ENCODE peak calls at places on chromosomes 11 and 22, in four cellular contexts. One of them, this sample, is unnamed.

GRCh38 chr22:19754701-19755144 is 5.9 kb upstream of the TBX1 start:
- DNase-seq in HCT116: no peak
- DNase-seq in H1: peak
- DNase-seq in HepG2: no peak
- DNase-seq in this sample: no peak

GRCh38 chr11:7341551-7341950 is 89.8 kb downstream of the SYT9 start:
- DNase-seq in HCT116: no peak
- DNase-seq in H1: no peak
- DNase-seq in HepG2: no peak
- DNase-seq in this sample: no peak

GRCh38 chr11:60251485-60252207 is 8.7 kb upstream of the MS4A4E start:
- DNase-seq in HCT116: peak
- DNase-seq in H1: no peak
- DNase-seq in HepG2: peak
- DNase-seq in this sample: peak

GRCh38 chr22:32052259-32052658 is 9.2 kb downstream of the SLC5A1 start:
- DNase-seq in HCT116: no peak
- DNase-seq in H1: no peak
- DNase-seq in HepG2: no peak
- DNase-seq in this sample: no peak

GRCh38 chr11:120214581-120214980 is 3.7 kb downstream of the OAF start:
- DNase-seq in HCT116: no peak
- DNase-seq in H1: no peak
- DNase-seq in HepG2: no peak
- DNase-seq in this sample: no peak

GRCh38 chr11:122439911-122440782 is 215.4 kb upstream of the UBASH3B start:
- DNase-seq in HCT116: no peak
- DNase-seq in H1: peak
- DNase-seq in HepG2: peak
- DNase-seq in this sample: no peak

GRCh38 chr11:5297671-5298070 is 4.1 kb downstream of the OR51B4 start:
- DNase-seq in HCT116: no peak
- DNase-seq in H1: no peak
- DNase-seq in HepG2: no peak
- DNase-seq in this sample: no peak

GRCh38 chr11:110431212-110432073 is 1.7 kb downstream of the FDX1 start:
- DNase-seq in HCT116: no peak
- DNase-seq in H1: no peak
- DNase-seq in HepG2: no peak
- DNase-seq in this sample: no peak

GRCh38 chr11:45590743-45591142 is 74.7 kb downstream of the CHST1 start:
- DNase-seq in HCT116: no peak
- DNase-seq in H1: no peak
- DNase-seq in HepG2: no peak
- DNase-seq in this sample: no peak

GRCh38 chr11:15136166-15136565 is 21.4 kb downstream of the INSC start:
- DNase-seq in HCT116: no peak
- DNase-seq in H1: no peak
- DNase-seq in HepG2: no peak
- DNase-seq in this sample: no peak

GRCh38 chr22:27274770-27275449 is 526.6 kb downstream of the MN1 start:
- DNase-seq in HCT116: no peak
- DNase-seq in H1: no peak
- DNase-seq in HepG2: no peak
- DNase-seq in this sample: no peak

GRCh38 chr11:19631657-19632325 is 80.8 kb upstream of the NAV2 start:
- DNase-seq in HCT116: no peak
- DNase-seq in H1: no peak
- DNase-seq in HepG2: no peak
- DNase-seq in this sample: no peak

GRCh38 chr22:23207786-23208325 is 27.5 kb downstream of the BCR start:
- DNase-seq in HCT116: no peak
- DNase-seq in H1: no peak
- DNase-seq in HepG2: no peak
- DNase-seq in this sample: peak

GRCh38 chr11:85628771-85629341 is 463 bp downstream of the TMEM126B start:
- DNase-seq in HCT116: no peak
- DNase-seq in H1: no peak
- DNase-seq in HepG2: peak
- DNase-seq in this sample: no peak

GRCh38 chr22:30408388-30409101 is 11.7 kb downstream of the SEC14L2 start:
- DNase-seq in HCT116: no peak
- DNase-seq in H1: no peak
- DNase-seq in HepG2: peak
- DNase-seq in this sample: peak

GRCh38 chr11:110362916-110363574 is 66.6 kb upstream of the RDX start:
- DNase-seq in HCT116: peak
- DNase-seq in H1: no peak
- DNase-seq in HepG2: peak
- DNase-seq in this sample: no peak

GRCh38 chr11:35152575-35152974 is 13.6 kb downstream of the CD44 start:
- DNase-seq in HCT116: no peak
- DNase-seq in H1: no peak
- DNase-seq in HepG2: no peak
- DNase-seq in this sample: no peak

GRCh38 chr22:44304354-44304753 is 8.4 kb downstream of the SHISAL1 start:
- DNase-seq in HCT116: no peak
- DNase-seq in H1: no peak
- DNase-seq in HepG2: no peak
- DNase-seq in this sample: no peak

GRCh38 chr11:115298613-115299012 is 205.6 kb downstream of the CADM1 start:
- DNase-seq in HCT116: no peak
- DNase-seq in H1: no peak
- DNase-seq in HepG2: no peak
- DNase-seq in this sample: no peak

GRCh38 chr11:27081056-27081455 is 40.4 kb downstream of the BBOX1 start:
- DNase-seq in HCT116: no peak
- DNase-seq in H1: no peak
- DNase-seq in HepG2: no peak
- DNase-seq in this sample: no peak

GRCh38 chr11:5679811-5680210 is 5.1 kb downstream of the TRIM5 start:
- DNase-seq in HCT116: no peak
- DNase-seq in H1: no peak
- DNase-seq in HepG2: no peak
- DNase-seq in this sample: no peak

GRCh38 chr11:134418119-134418840 is 6.2 kb upstream of the B3GAT1 start:
- DNase-seq in HCT116: no peak
- DNase-seq in H1: no peak
- DNase-seq in HepG2: no peak
- DNase-seq in this sample: no peak

GRCh38 chr11:70481625-70482528 is 83.5 kb downstream of the CTTN start:
- DNase-seq in HCT116: peak
- DNase-seq in H1: no peak
- DNase-seq in HepG2: no peak
- DNase-seq in this sample: no peak
- TF ChIP-seq FOSL1 in HCT116: peak
- TF ChIP-seq FOSL1 in H1: no peak
- TF ChIP-seq FOSL1 in HepG2: no peak
- TF ChIP-seq FOSL1 in this sample: peak

GRCh38 chr22:37827056-37827455 is 3.9 kb downstream of the GALR3 start:
- DNase-seq in HCT116: no peak
- DNase-seq in H1: no peak
- DNase-seq in HepG2: no peak
- DNase-seq in this sample: no peak

GRCh38 chr22:37831472-37831871 is 8.3 kb downstream of the GALR3 start:
- DNase-seq in HCT116: no peak
- DNase-seq in H1: no peak
- DNase-seq in HepG2: no peak
- DNase-seq in this sample: no peak

GRCh38 chr22:37832022-37832857 is 9.1 kb downstream of the GALR3 start:
- DNase-seq in HCT116: no peak
- DNase-seq in H1: no peak
- DNase-seq in HepG2: peak
- DNase-seq in this sample: no peak

GRCh38 chr22:37824674-37825641 is 1.8 kb downstream of the GALR3 start:
- DNase-seq in HCT116: no peak
- DNase-seq in H1: peak
- DNase-seq in HepG2: no peak
- DNase-seq in this sample: no peak

GRCh38 chr22:37830093-37830842 is 7.1 kb downstream of the GALR3 start:
- DNase-seq in HCT116: no peak
- DNase-seq in H1: no peak
- DNase-seq in HepG2: no peak
- DNase-seq in this sample: no peak
- TF ChIP-seq FOSL1 in HCT116: no peak
- TF ChIP-seq FOSL1 in H1: no peak
- TF ChIP-seq FOSL1 in HepG2: no peak
- TF ChIP-seq FOSL1 in this sample: no peak

GRCh38 chr11:33059331-33060007 is 20.1 kb downstream of the TCP11L1 start:
- DNase-seq in HCT116: no peak
- DNase-seq in H1: no peak
- DNase-seq in HepG2: no peak
- DNase-seq in this sample: no peak

GRCh38 chr11:33062137-33062536 is 22.8 kb downstream of the TCP11L1 start:
- DNase-seq in HCT116: no peak
- DNase-seq in H1: no peak
- DNase-seq in HepG2: no peak
- DNase-seq in this sample: no peak

GRCh38 chr11:33064033-33064825 is 24.9 kb downstream of the TCP11L1 start:
- DNase-seq in HCT116: no peak
- DNase-seq in H1: no peak
- DNase-seq in HepG2: no peak
- DNase-seq in this sample: no peak

GRCh38 chr11:33063326-33063775 is 24.0 kb downstream of the TCP11L1 start:
- DNase-seq in HCT116: no peak
- DNase-seq in H1: no peak
- DNase-seq in HepG2: no peak
- DNase-seq in this sample: no peak

GRCh38 chr11:33060271-33060670 is 20.9 kb downstream of the TCP11L1 start:
- DNase-seq in HCT116: no peak
- DNase-seq in H1: no peak
- DNase-seq in HepG2: no peak
- DNase-seq in this sample: no peak
- TF ChIP-seq FOSL1 in HCT116: no peak
- TF ChIP-seq FOSL1 in H1: no peak
- TF ChIP-seq FOSL1 in HepG2: no peak
- TF ChIP-seq FOSL1 in this sample: no peak

GRCh38 chr11:47340010-47340409 is 12.5 kb downstream of the MYBPC3 start:
- DNase-seq in HCT116: no peak
- DNase-seq in H1: no peak
- DNase-seq in HepG2: no peak
- DNase-seq in this sample: no peak

GRCh38 chr11:47340980-47341775 is 11.3 kb downstream of the MYBPC3 start:
- DNase-seq in HCT116: no peak
- DNase-seq in H1: no peak
- DNase-seq in HepG2: no peak
- DNase-seq in this sample: no peak

GRCh38 chr11:47338396-47339241 is 13.9 kb downstream of the MYBPC3 start:
- DNase-seq in HCT116: no peak
- DNase-seq in H1: no peak
- DNase-seq in HepG2: no peak
- DNase-seq in this sample: no peak

GRCh38 chr11:47342854-47343253 is 9.6 kb downstream of the MYBPC3 start:
- DNase-seq in HCT116: no peak
- DNase-seq in H1: no peak
- DNase-seq in HepG2: no peak
- DNase-seq in this sample: no peak

GRCh38 chr11:47342036-47342803 is 10.3 kb downstream of the MYBPC3 start:
- DNase-seq in HCT116: no peak
- DNase-seq in H1: no peak
- DNase-seq in HepG2: no peak
- DNase-seq in this sample: no peak
- TF ChIP-seq FOSL1 in HCT116: no peak
- TF ChIP-seq FOSL1 in H1: no peak
- TF ChIP-seq FOSL1 in HepG2: no peak
- TF ChIP-seq FOSL1 in this sample: no peak

GRCh38 chr11:94831529-94831928 is 63.4 kb downstream of the AMOTL1 start:
- DNase-seq in HCT116: no peak
- DNase-seq in H1: no peak
- DNase-seq in HepG2: no peak
- DNase-seq in this sample: no peak

GRCh38 chr11:94835571-94835970 is 67.4 kb downstream of the AMOTL1 start:
- DNase-seq in HCT116: no peak
- DNase-seq in H1: no peak
- DNase-seq in HepG2: no peak
- DNase-seq in this sample: no peak

GRCh38 chr11:94830722-94831121 is 62.6 kb downstream of the AMOTL1 start:
- DNase-seq in HCT116: no peak
- DNase-seq in H1: no peak
- DNase-seq in HepG2: no peak
- DNase-seq in this sample: no peak

GRCh38 chr11:94834931-94835330 is 66.8 kb downstream of the AMOTL1 start:
- DNase-seq in HCT116: no peak
- DNase-seq in H1: no peak
- DNase-seq in HepG2: no peak
- DNase-seq in this sample: no peak

DNA sequence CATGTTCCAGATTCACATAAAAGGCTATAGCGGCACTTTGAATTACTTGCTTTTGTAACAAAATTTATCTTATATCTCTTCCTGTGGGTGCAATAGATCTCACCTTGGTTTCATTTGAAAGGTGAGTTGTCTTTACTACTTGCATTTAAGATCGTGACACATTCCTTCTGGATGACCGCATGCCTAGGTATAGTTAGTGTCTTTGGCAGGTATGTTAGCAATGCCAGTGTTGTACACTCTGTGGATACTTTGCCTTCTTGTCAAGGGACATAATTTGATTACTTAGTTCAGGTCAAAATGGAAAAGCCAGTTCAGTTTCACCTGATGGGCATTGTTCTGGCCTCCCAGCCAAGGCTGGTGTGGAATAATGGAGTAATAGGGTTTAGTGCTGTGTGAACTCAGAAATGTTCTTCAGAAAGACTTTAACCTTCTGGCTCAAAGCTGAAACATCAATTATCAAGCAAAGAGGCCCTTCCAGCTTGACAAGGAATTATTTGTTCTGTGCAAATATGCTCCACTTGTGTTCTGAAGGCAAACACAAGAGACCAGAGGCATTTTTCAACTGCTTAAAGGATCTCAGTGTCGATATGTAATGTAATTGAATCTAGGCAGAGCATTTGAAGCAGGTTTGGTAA is 64.6 kb downstream of the AMOTL1 start:
- DNase-seq in HCT116: no peak
- DNase-seq in H1: no peak
- DNase-seq in HepG2: peak
- DNase-seq in this sample: no peak
- TF ChIP-seq FOSL1 in HCT116: no peak
- TF ChIP-seq FOSL1 in H1: no peak
- TF ChIP-seq FOSL1 in HepG2: no peak
- TF ChIP-seq FOSL1 in this sample: no peak

GRCh38 chr11:953513-953912 is 27.8 kb downstream of the AP2A2 start:
- DNase-seq in HCT116: no peak
- DNase-seq in H1: no peak
- DNase-seq in HepG2: peak
- DNase-seq in this sample: no peak
- TF ChIP-seq FOSL1 in HCT116: no peak
- TF ChIP-seq FOSL1 in H1: no peak
- TF ChIP-seq FOSL1 in HepG2: no peak
- TF ChIP-seq FOSL1 in this sample: no peak

GRCh38 chr11:13289081-13289480 is 11.5 kb downstream of the BMAL1 start:
- DNase-seq in HCT116: no peak
- DNase-seq in H1: no peak
- DNase-seq in HepG2: no peak
- DNase-seq in this sample: no peak
- TF ChIP-seq FOSL1 in HCT116: no peak
- TF ChIP-seq FOSL1 in H1: no peak
- TF ChIP-seq FOSL1 in HepG2: no peak
- TF ChIP-seq FOSL1 in this sample: no peak